ENCODE peak calls at places on chromosome 4, in five cellular contexts. D, P, V, L and B are unnamed samples.

GRCh38 chr4:183260491-183261151 is 59.5 kb downstream of the CLDN22 start:
- DNase-seq in P (peak), V (no peak), D (peak), L (no peak), B (no peak)

GRCh38 chr4:183297675-183298074 is 22.4 kb downstream of the CLDN22 start:
- DNase-seq in V (no peak), D (no peak), L (no peak), P (no peak), B (no peak)

GRCh38 chr4:86521373-86521969 is 72.6 kb upstream of the PTPN13 start:
- DNase-seq in L (no peak), D (no peak), V (no peak), P (no peak), B (no peak)

GRCh38 chr4:110518889-110519490 is 43.0 kb downstream of the ENPEP start:
- DNase-seq in L (no peak), P (peak), V (no peak), D (peak), B (no peak)

GRCh38 chr4:159445671-159446070 is 342.8 kb downstream of the RAPGEF2 start:
- DNase-seq in V (no peak), P (no peak), L (no peak), D (no peak), B (no peak)

GRCh38 chr4:108683479-108683878 is 33.1 kb downstream of the OSTC start:
- DNase-seq in L (no peak), P (peak), D (peak), V (no peak), B (no peak)

GRCh38 chr4:89316931-89317366 is 9.3 kb upstream of the GPRIN3 start:
- DNase-seq in L (no peak), V (no peak), P (peak), D (peak), B (no peak)

GRCh38 chr4:85595796-85596559 is 121.0 kb downstream of the ARHGAP24 start:
- DNase-seq in D (no peak), V (no peak), P (no peak), L (no peak), B (no peak)

GRCh38 chr4:82372502-82372873 is 1.3 kb downstream of the HNRNPD start:
- DNase-seq in P (peak), V (no peak), D (peak), L (no peak), B (no peak)

GRCh38 chr4:156103306-156103705 is 149.6 kb upstream of the CTSO start:
- DNase-seq in L (no peak), P (no peak), V (no peak), D (no peak), B (no peak)

GRCh38 chr4:152095701-152096070 is 334.9 kb upstream of the GATB start:
- DNase-seq in L (no peak), V (no peak), D (peak), P (no peak), B (no peak)

GRCh38 chr4:147492301-147492700 is 11.4 kb downstream of the EDNRA start:
- DNase-seq in D (no peak), V (no peak), P (no peak), L (no peak), B (no peak)

GRCh38 chr4:20337261-20337664 is 85.6 kb downstream of the SLIT2 start:
- DNase-seq in D (no peak), P (no peak), L (no peak), V (no peak), B (no peak)

GRCh38 chr4:174714393-174715211 is 114.4 kb downstream of the GLRA3 start:
- DNase-seq in L (no peak), D (peak), V (no peak), P (peak), B (no peak)

GRCh38 chr4:931194-931959 is 739 bp downstream of the GAK start:
- DNase-seq in P (peak), D (peak), V (peak), L (no peak), B (no peak)

GRCh38 chr4:10105421-10105820 is 11.2 kb downstream of the WDR1 start:
- DNase-seq in L (no peak), V (no peak), D (peak), P (no peak), B (no peak)

GRCh38 chr4:58935336-58935735 is 1825.2 kb upstream of the IGFBP7 start:
- DNase-seq in L (no peak), D (peak), P (no peak), V (no peak), B (no peak)

GRCh38 chr4:3776166-3777032 is 10.2 kb downstream of the ADRA2C start:
- DNase-seq in L (no peak), P (no peak), V (no peak), D (no peak), B (no peak)

GRCh38 chr4:7021930-7022658 is 21.1 kb upstream of the TADA2B start:
- DNase-seq in D (peak), P (no peak), V (no peak), L (peak), B (no peak)

GRCh38 chr4:12409507-12410190 is 981.0 kb upstream of the HS3ST1 start:
- DNase-seq in P (no peak), D (peak), L (no peak), V (no peak), B (no peak)

GRCh38 chr4:142913461-142914030 is 67.4 kb upstream of the INPP4B start:
- DNase-seq in V (no peak), P (no peak), L (peak), D (no peak), B (no peak)

GRCh38 chr4:41609851-41610250 is 71.9 kb downstream of the LIMCH1 start:
- DNase-seq in L (no peak), D (no peak), P (no peak), V (no peak), B (no peak)

GRCh38 chr4:82811392-82811791 is 12.8 kb upstream of the SCD5 start:
- DNase-seq in V (no peak), D (no peak), L (no peak), P (no peak), B (no peak)

GRCh38 chr4:185567828-185568442 is 32.6 kb upstream of the PDLIM3 start:
- DNase-seq in L (no peak), V (no peak), P (peak), D (no peak), B (no peak)

GRCh38 chr4:53591372-53591892 is at the start of gene LNX1:
- DNase-seq in L (no peak), P (peak), D (peak), V (peak), B (no peak)

GRCh38 chr4:53682908-53683307 is 91.6 kb upstream of the LNX1 start:
- DNase-seq in D (no peak), L (no peak), P (no peak), V (no peak), B (no peak)

DNA sequence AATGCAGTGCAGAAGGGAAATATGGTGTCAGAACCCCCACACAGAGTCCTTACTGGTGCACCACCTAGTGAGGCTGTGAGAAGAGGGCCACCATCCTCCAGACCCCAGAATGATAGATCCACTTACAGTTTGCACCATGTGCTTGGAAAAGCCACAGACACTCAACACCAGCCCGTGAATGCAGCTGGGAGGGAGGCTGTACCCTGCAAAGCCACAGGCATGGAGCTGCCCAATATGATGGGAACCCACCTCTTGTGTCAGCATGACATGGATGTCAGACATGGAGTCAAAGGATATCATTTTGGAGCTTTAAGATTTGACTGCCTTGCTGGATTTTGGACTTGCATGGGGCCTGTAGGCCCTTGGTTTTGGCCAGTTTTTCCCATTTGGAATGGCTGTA is 34.2 kb upstream of the PGM2 start:
- DNase-seq in V (no peak), P (no peak), L (no peak), D (no peak), B (no peak)
- TF ChIP-seq CTCF in V (no peak), P (no peak), L (no peak), D (no peak), B (no peak)

GRCh38 chr4:119627267-119628190 is 1.1 kb downstream of the PDE5A start:
- DNase-seq in P (peak), V (peak), L (no peak), D (peak), B (peak)

GRCh38 chr4:119628281-119629141 is at the start of gene PDE5A:
- DNase-seq in P (peak), D (peak), L (no peak), V (peak), B (peak)

GRCh38 chr4:119629142-119629471 is 503 bp upstream of the PDE5A start:
- DNase-seq in P (no peak), L (no peak), V (no peak), D (no peak), B (no peak)

GRCh38 chr4:119626420-119626819 is 2.2 kb downstream of the PDE5A start:
- DNase-seq in D (no peak), L (no peak), P (peak), V (no peak), B (no peak)

DNA sequence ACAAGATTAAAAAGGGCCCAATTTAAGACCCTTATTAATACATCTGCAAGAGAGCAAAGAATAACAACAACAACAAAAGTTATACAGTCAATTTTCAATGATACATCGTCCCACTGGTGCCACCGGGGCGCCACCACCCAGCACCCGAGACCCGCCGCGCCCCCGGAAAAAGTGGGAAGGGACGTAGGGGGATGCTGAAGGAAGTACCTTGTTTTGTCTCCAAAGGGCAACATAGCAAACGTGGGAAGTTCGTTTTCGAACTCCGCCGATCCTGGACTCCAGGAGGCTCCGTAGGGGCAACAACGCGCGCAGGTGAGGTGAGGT is 1.7 kb downstream of the PDE5A start:
- DNase-seq in P (no peak), D (no peak), V (no peak), L (no peak), B (no peak)
- TF ChIP-seq CTCF in P (no peak), D (peak), V (no peak), L (peak), B (no peak)

DNA sequence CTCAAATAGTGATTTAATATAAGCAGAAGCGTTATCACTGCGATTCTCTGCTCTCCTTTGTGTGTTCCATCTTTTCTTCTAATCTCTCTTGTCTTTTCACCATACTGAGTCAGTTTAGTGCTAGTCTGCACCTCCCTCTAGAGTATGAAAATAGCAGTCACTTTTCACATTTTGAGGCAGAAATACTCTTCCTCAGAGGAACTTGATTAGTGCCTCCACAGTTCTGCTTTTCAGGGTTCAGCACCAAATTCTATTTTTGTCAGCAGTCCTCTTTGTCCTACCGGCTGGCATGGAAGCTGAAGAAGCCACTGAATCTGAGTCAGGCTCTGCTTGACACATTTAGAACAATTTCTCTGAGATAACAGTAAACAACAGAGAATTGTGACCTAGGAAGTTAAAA is 49.7 kb upstream of the ANKRD17 start:
- DNase-seq in D (peak), P (no peak), L (no peak), V (no peak), B (no peak)
- TF ChIP-seq CTCF in D (peak), P (no peak), L (peak), V (no peak), B (no peak)

DNA sequence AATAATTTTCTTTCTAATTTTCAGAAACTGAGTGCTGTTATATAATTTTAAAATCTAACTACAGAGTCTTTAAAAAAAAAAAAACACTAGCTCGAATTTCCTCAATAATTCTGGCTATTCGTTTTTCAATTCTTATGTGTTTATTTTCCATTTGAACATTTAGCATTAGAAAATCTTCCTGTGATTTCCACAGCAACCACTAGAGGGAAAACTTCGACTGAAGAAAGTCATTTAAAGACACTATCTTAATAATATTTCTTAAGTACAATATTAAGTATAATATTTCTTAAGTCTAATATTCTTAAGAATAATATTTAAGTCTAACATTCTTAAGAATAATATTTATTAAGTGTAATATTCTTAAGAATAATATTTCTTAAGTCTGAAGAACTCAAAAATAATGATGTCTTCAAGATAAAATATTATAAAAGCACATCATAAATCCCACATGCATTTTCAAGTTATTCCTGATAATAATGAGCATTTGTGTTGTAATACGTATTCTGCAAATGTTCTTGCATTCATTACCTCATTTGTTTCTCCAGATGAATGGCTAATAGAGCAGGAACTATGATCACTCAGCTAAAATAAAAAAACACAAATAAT is 118.4 kb upstream of the WDR17 start:
- DNase-seq in L (peak), V (no peak), P (peak), D (peak), B (no peak)
- TF ChIP-seq CTCF in L (peak), V (peak), P (no peak), D (peak), B (peak)

GRCh38 chr4:136150046-136150445 is 1382.2 kb downstream of the PCDH18 start:
- DNase-seq in P (no peak), V (no peak), L (no peak), D (no peak), B (no peak)
- TF ChIP-seq CTCF in P (no peak), V (no peak), L (no peak), D (no peak), B (no peak)